ENCODE peak calls at places on chromosomes 2 and 18, in six cellular contexts. One of them, this sample, is unnamed.
A peak's percentile ranks its signal among the peaks of the same experiment; 100 is the strongest.

GRCh38 chr2:230687498-230687897 is 25.1 kb upstream of the CAB39 start:
- DNase-seq in fibroblast of the aortic adventitia: peak; percentile 28
- DNase-seq in cardiac muscle cell: no peak
- DNase-seq in M059J: peak; percentile 89
- DNase-seq in fibroblast of the conjunctiva: no peak
- DNase-seq in heart left ventricle: no peak
- DNase-seq in this sample: peak; percentile 47

GRCh38 chr2:128345436-128346165 is 26.9 kb upstream of the HS6ST1 start:
- DNase-seq in fibroblast of the aortic adventitia: no peak
- DNase-seq in cardiac muscle cell: no peak
- DNase-seq in M059J: no peak
- DNase-seq in fibroblast of the conjunctiva: no peak
- DNase-seq in heart left ventricle: no peak
- DNase-seq in this sample: no peak

GRCh38 chr2:11949732-11950503 is 203.5 kb downstream of the LPIN1 start:
- DNase-seq in fibroblast of the aortic adventitia: no peak
- DNase-seq in cardiac muscle cell: no peak
- DNase-seq in M059J: no peak
- DNase-seq in fibroblast of the conjunctiva: no peak
- DNase-seq in heart left ventricle: no peak
- DNase-seq in this sample: no peak

GRCh38 chr2:47227532-47228166 is 72.5 kb upstream of the STPG4 start:
- DNase-seq in fibroblast of the aortic adventitia: no peak
- DNase-seq in cardiac muscle cell: no peak
- DNase-seq in M059J: no peak
- DNase-seq in fibroblast of the conjunctiva: no peak
- DNase-seq in heart left ventricle: no peak
- DNase-seq in this sample: no peak

GRCh38 chr18:8749492-8749891 is 44.1 kb downstream of the MTCL1 start:
- DNase-seq in fibroblast of the aortic adventitia: no peak
- DNase-seq in cardiac muscle cell: no peak
- DNase-seq in M059J: no peak
- DNase-seq in fibroblast of the conjunctiva: no peak
- DNase-seq in heart left ventricle: no peak
- DNase-seq in this sample: no peak

GRCh38 chr2:120425014-120425413 is 79.1 kb downstream of the INHBB start:
- DNase-seq in fibroblast of the aortic adventitia: no peak
- DNase-seq in cardiac muscle cell: no peak
- DNase-seq in M059J: no peak
- DNase-seq in fibroblast of the conjunctiva: no peak
- DNase-seq in heart left ventricle: no peak
- DNase-seq in this sample: no peak

GRCh38 chr2:237298323-237299118 is 115.4 kb downstream of the COL6A3 start:
- DNase-seq in fibroblast of the aortic adventitia: peak; percentile 64
- DNase-seq in cardiac muscle cell: peak; percentile 77
- DNase-seq in M059J: peak; percentile 93
- DNase-seq in fibroblast of the conjunctiva: no peak
- DNase-seq in heart left ventricle: no peak
- DNase-seq in this sample: peak; percentile 92

GRCh38 chr2:201436141-201436540 is 15.1 kb downstream of the TRAK2 start:
- DNase-seq in fibroblast of the aortic adventitia: no peak
- DNase-seq in cardiac muscle cell: no peak
- DNase-seq in M059J: no peak
- DNase-seq in fibroblast of the conjunctiva: no peak
- DNase-seq in heart left ventricle: no peak
- DNase-seq in this sample: no peak

GRCh38 chr2:127098711-127099110 is 8.2 kb downstream of the BIN1 start:
- DNase-seq in fibroblast of the aortic adventitia: no peak
- DNase-seq in cardiac muscle cell: no peak
- DNase-seq in M059J: no peak
- DNase-seq in fibroblast of the conjunctiva: no peak
- DNase-seq in heart left ventricle: no peak
- DNase-seq in this sample: no peak

GRCh38 chr2:190625691-190626090 is 23.2 kb upstream of the NAB1 start:
- DNase-seq in fibroblast of the aortic adventitia: no peak
- DNase-seq in cardiac muscle cell: no peak
- DNase-seq in M059J: no peak
- DNase-seq in fibroblast of the conjunctiva: no peak
- DNase-seq in heart left ventricle: no peak
- DNase-seq in this sample: no peak

GRCh38 chr2:205650450-205650849 is 31.9 kb upstream of the NRP2 start:
- DNase-seq in fibroblast of the aortic adventitia: peak; percentile 89
- DNase-seq in cardiac muscle cell: no peak
- DNase-seq in M059J: peak; percentile 70
- DNase-seq in fibroblast of the conjunctiva: peak; percentile 88
- DNase-seq in heart left ventricle: no peak
- DNase-seq in this sample: peak; percentile 29

GRCh38 chr2:179036353-179036905 is 13.5 kb downstream of the CCDC141 start:
- DNase-seq in fibroblast of the aortic adventitia: peak; percentile 13
- DNase-seq in cardiac muscle cell: no peak
- DNase-seq in M059J: peak; percentile 31
- DNase-seq in fibroblast of the conjunctiva: no peak
- DNase-seq in heart left ventricle: no peak
- DNase-seq in this sample: no peak

GRCh38 chr2:237141556-237141955 is 55.9 kb downstream of the COPS8 start:
- DNase-seq in fibroblast of the aortic adventitia: peak; percentile 94
- DNase-seq in cardiac muscle cell: no peak
- DNase-seq in M059J: peak; percentile 95
- DNase-seq in fibroblast of the conjunctiva: peak; percentile 90
- DNase-seq in heart left ventricle: no peak
- DNase-seq in this sample: peak; percentile 35

GRCh38 chr2:242031481-242032019 is 162.0 kb downstream of the RTP5 start:
- DNase-seq in fibroblast of the aortic adventitia: peak; percentile 53
- DNase-seq in cardiac muscle cell: no peak
- DNase-seq in M059J: peak; percentile 90
- DNase-seq in fibroblast of the conjunctiva: no peak
- DNase-seq in heart left ventricle: peak; percentile 12
- DNase-seq in this sample: peak; percentile 71

GRCh38 chr2:20516646-20517341 is 69.9 kb downstream of the RHOB start:
- DNase-seq in fibroblast of the aortic adventitia: peak; percentile 42
- DNase-seq in cardiac muscle cell: no peak
- DNase-seq in M059J: no peak
- DNase-seq in fibroblast of the conjunctiva: no peak
- DNase-seq in heart left ventricle: peak; percentile 42
- DNase-seq in this sample: no peak